ENCODE peak calls at places on chromosomes 16 and 17, in five cellular contexts. F, S, E, N and P are unnamed samples.

GRCh38 chr16:82082543-82083244 is 47.6 kb downstream of the HSD17B2 start:
- DNase-seq in F (peak; percentile 75), S (peak; percentile 66), E (no peak), N (no peak), P (no peak)

GRCh38 chr17:54455251-54455868 is 445.3 kb upstream of the TOM1L1 start:
- DNase-seq in F (no peak), S (no peak), E (no peak), N (no peak), P (no peak)

GRCh38 chr17:48589060-48589830 is 796 bp downstream of the HOXB3 start:
- DNase-seq in F (peak; percentile 66), S (no peak), E (no peak), N (no peak), P (no peak)

GRCh38 chr17:5592382-5592781 is 8.1 kb upstream of the NLRP1 start:
- DNase-seq in F (peak; percentile 55), S (peak; percentile 68), E (no peak), N (no peak), P (no peak)

GRCh38 chr17:83124871-83125514 is 45.6 kb downstream of the METRNL start:
- DNase-seq in F (no peak), S (no peak), E (no peak), N (no peak), P (no peak)

GRCh38 chr16:51773491-51773890 is 622.4 kb upstream of the SALL1 start:
- DNase-seq in F (no peak), S (no peak), E (no peak), N (no peak), P (no peak)

GRCh38 chr16:24102120-24102740 is 153.9 kb upstream of the CACNG3 start:
- DNase-seq in F (no peak), S (no peak), E (no peak), N (no peak), P (no peak)

GRCh38 chr16:54143934-54144333 is 142.7 kb downstream of the IRX3 start:
- DNase-seq in F (no peak), S (no peak), E (no peak), N (no peak), P (no peak)

GRCh38 chr16:83870830-83871229 is 28.1 kb upstream of the MLYCD start:
- DNase-seq in F (no peak), S (no peak), E (no peak), N (no peak), P (no peak)

GRCh38 chr16:10871157-10871991 is 5.6 kb upstream of the CIITA start:
- DNase-seq in F (peak; percentile 93), S (peak; percentile 94), E (no peak), N (peak; percentile 77), P (no peak)

GRCh38 chr17:36835036-36835435 is 102.2 kb upstream of the LHX1 start:
- DNase-seq in F (no peak), S (no peak), E (no peak), N (no peak), P (no peak)

GRCh38 chr17:74147966-74148365 is 55.5 kb upstream of the RPL38 start:
- DNase-seq in F (no peak), S (no peak), E (no peak), N (no peak), P (no peak)

GRCh38 chr17:78572277-78573205 is 4.7 kb downstream of the DNAH17 start:
- DNase-seq in F (no peak), S (no peak), E (no peak), N (no peak), P (no peak)

GRCh38 chr17:2090804-2091534 is 36.1 kb downstream of the HIC1 start:
- DNase-seq in F (peak; percentile 92), S (peak; percentile 85), E (no peak), N (no peak), P (no peak)

GRCh38 chr17:79843917-79844815 is 4.9 kb upstream of the CBX4 start:
- DNase-seq in F (no peak), S (peak; percentile 47), E (no peak), N (no peak), P (no peak)

GRCh38 chr17:41666336-41666680 is 22.4 kb upstream of the EIF1 start:
- DNase-seq in F (no peak), S (peak; percentile 91), E (no peak), N (peak; percentile 80), P (no peak)

GRCh38 chr16:80802129-80802528 is 2.3 kb downstream of the CDYL2 start:
- DNase-seq in F (no peak), S (no peak), E (no peak), N (no peak), P (no peak)

GRCh38 chr16:86298166-86299131 is 211.9 kb upstream of the FOXF1 start:
- DNase-seq in F (peak; percentile 18), S (no peak), E (no peak), N (no peak), P (no peak)

GRCh38 chr16:10683160-10683559 is 11.6 kb downstream of the TEKT5 start:
- DNase-seq in F (no peak), S (no peak), E (no peak), N (no peak), P (no peak)

GRCh38 chr17:62653831-62654829 is 26.7 kb downstream of the MRC2 start:
- DNase-seq in F (peak; percentile 42), S (no peak), E (peak; percentile 14), N (peak; percentile 32), P (no peak)

GRCh38 chr17:14121952-14122351 is 52.6 kb downstream of the COX10 start:
- DNase-seq in F (no peak), S (no peak), E (no peak), N (no peak), P (no peak)

GRCh38 chr17:38425744-38426143 is 2.5 kb upstream of the ARHGAP23 start:
- DNase-seq in F (peak; percentile 49), S (no peak), E (no peak), N (no peak), P (no peak)

GRCh38 chr17:61491981-61492380 is 39.8 kb downstream of the TBX4 start:
- DNase-seq in F (no peak), S (no peak), E (no peak), N (no peak), P (no peak)

GRCh38 chr17:74972107-74972972 is at the start of gene HID1:
- DNase-seq in F (no peak), S (peak; percentile 54), E (peak; percentile 79), N (peak; percentile 79), P (no peak)

GRCh38 chr17:49848739-49849138 is 870 bp upstream of the TAC4 start:
- DNase-seq in F (no peak), S (no peak), E (no peak), N (no peak), P (no peak)